ENCODE peak calls at places on chromosomes 1 and 21, in nine cellular contexts. P, R, U, Z, M, I, C, W and D are unnamed samples.

GRCh38 chr1:238177960-238178359 is 287.2 kb upstream of the ZP4 start:
- DNase-seq in U (no peak), P (no peak), M (no peak), Z (peak), C (no peak), W (no peak), R (no peak), I (no peak), D (no peak)

GRCh38 chr21:43740497-43741156 is 21.7 kb downstream of the PDXK start:
- DNase-seq in C (no peak), I (no peak), U (no peak), Z (no peak), M (peak), P (no peak), W (peak), R (no peak), D (no peak)

GRCh38 chr1:84077476-84078107 is 66.5 kb upstream of the PRKACB start:
- DNase-seq in P (peak), C (peak), Z (peak), M (peak), U (no peak), I (no peak), W (peak), R (peak), D (peak)

GRCh38 chr21:36681117-36681631 is 17.7 kb upstream of the SIM2 start:
- DNase-seq in Z (no peak), P (no peak), R (no peak), C (no peak), W (no peak), M (no peak), U (no peak), I (no peak), D (no peak)

GRCh38 chr1:111769517-111770146 is 13.9 kb downstream of the DDX20 start:
- DNase-seq in I (peak), C (peak), P (no peak), R (peak), Z (peak), M (no peak), W (peak), U (no peak), D (peak)

GRCh38 chr1:67883069-67883468 is 49.8 kb upstream of the GNG12 start:
- DNase-seq in P (peak), U (peak), Z (peak), W (no peak), M (no peak), I (no peak), C (no peak), R (peak), D (no peak)

GRCh38 chr1:37574834-37575479 is 18.2 kb downstream of the DNALI1 start:
- DNase-seq in R (no peak), C (no peak), M (no peak), P (peak), U (peak), I (peak), W (no peak), Z (peak), D (peak)

GRCh38 chr1:116667577-116668105 is at the start of gene IGSF3:
- DNase-seq in M (peak), U (no peak), I (no peak), W (peak), C (peak), Z (no peak), P (no peak), R (no peak), D (peak)

GRCh38 chr1:211370669-211371068 is 44.0 kb downstream of the TRAF5 start:
- DNase-seq in C (no peak), U (no peak), R (no peak), I (no peak), W (no peak), P (no peak), M (no peak), Z (no peak), D (no peak)

GRCh38 chr1:81414417-81415087 is 386.2 kb upstream of the ADGRL2 start:
- DNase-seq in C (peak), R (peak), W (peak), U (no peak), M (peak), I (peak), Z (no peak), P (no peak), D (peak)

GRCh38 chr1:109881906-109882287 is 28.8 kb upstream of the CSF1 start:
- DNase-seq in I (no peak), P (no peak), U (no peak), C (no peak), M (no peak), W (no peak), Z (no peak), R (no peak), D (no peak)

GRCh38 chr1:178275553-178275952 is 181.6 kb downstream of the RASAL2 start:
- DNase-seq in U (no peak), R (no peak), Z (no peak), P (no peak), W (no peak), M (no peak), C (no peak), I (no peak), D (no peak)

GRCh38 chr1:12539705-12540579 is 78.1 kb downstream of the DHRS3 start:
- DNase-seq in U (peak), P (peak), C (no peak), I (peak), M (no peak), W (peak), Z (peak), R (peak), D (no peak)

GRCh38 chr21:42427809-42428419 is 24.2 kb downstream of the UBASH3A start:
- DNase-seq in U (no peak), R (no peak), Z (no peak), P (no peak), M (no peak), I (no peak), W (no peak), C (no peak), D (no peak)

GRCh38 chr21:39374046-39374445 is 25.2 kb upstream of the HMGN1 start:
- DNase-seq in M (no peak), I (no peak), U (no peak), P (no peak), C (no peak), R (no peak), W (no peak), Z (no peak), D (no peak)

GRCh38 chr1:176639136-176639535 is 176.2 kb downstream of the PAPPA2 start:
- DNase-seq in C (no peak), U (no peak), R (no peak), W (no peak), I (no peak), P (no peak), Z (no peak), M (no peak), D (no peak)

GRCh38 chr1:225999912-226000337 is 782 bp upstream of the SDE2 start:
- DNase-seq in R (no peak), W (peak), Z (no peak), P (no peak), I (no peak), U (no peak), C (peak), M (no peak), D (no peak)

GRCh38 chr1:227887697-227888403 is 59.9 kb downstream of the WNT9A start:
- DNase-seq in R (no peak), M (peak), Z (no peak), U (no peak), P (no peak), I (no peak), C (no peak), W (peak), D (peak)

GRCh38 chr1:98661544-98662353 is at the start of gene SNX7:
- DNase-seq in U (no peak), Z (peak), I (no peak), M (peak), C (peak), R (peak), W (peak), P (no peak), D (peak)

GRCh38 chr1:226629896-226630550 is 81.5 kb downstream of the STUM start:
- DNase-seq in R (no peak), P (no peak), C (no peak), U (no peak), W (no peak), I (no peak), M (no peak), Z (no peak), D (no peak)

GRCh38 chr1:152185544-152186391 is 26.7 kb upstream of the RPTN start:
- DNase-seq in R (peak), W (peak), P (peak), I (peak), M (peak), C (peak), U (no peak), Z (peak), D (peak)

GRCh38 chr1:23964235-23964668 is 4.6 kb downstream of the PNRC2 start:
- DNase-seq in Z (no peak), C (no peak), I (no peak), M (no peak), U (no peak), P (no peak), W (no peak), R (no peak), D (no peak)

GRCh38 chr1:173507205-173507846 is 30.2 kb downstream of the PRDX6 start:
- DNase-seq in W (no peak), M (no peak), Z (peak), R (peak), C (no peak), P (peak), U (peak), I (peak), D (no peak)

GRCh38 chr1:31479801-31480200 is 66.8 kb downstream of the SERINC2 start:
- DNase-seq in M (no peak), P (no peak), R (no peak), I (no peak), W (no peak), U (no peak), C (no peak), Z (no peak), D (no peak)

GRCh38 chr1:32755098-32755809 is 52.7 kb upstream of the SYNC start:
- DNase-seq in C (no peak), P (no peak), U (no peak), I (no peak), R (no peak), W (peak), M (no peak), Z (no peak), D (no peak)

GRCh38 chr1:162406811-162407210 is 5.1 kb downstream of the SH2D1B start:
- DNase-seq in P (no peak), W (no peak), U (no peak), C (no peak), I (no peak), M (no peak), R (no peak), Z (no peak), D (no peak)

GRCh38 chr1:184112176-184112948 is 60.8 kb downstream of the TSEN15 start:
- DNase-seq in U (no peak), Z (no peak), C (no peak), W (no peak), R (no peak), M (no peak), I (no peak), P (no peak), D (no peak)

GRCh38 chr1:9901148-9902059 is 8.7 kb downstream of the CTNNBIP1 start:
- DNase-seq in C (no peak), I (no peak), W (peak), M (no peak), P (no peak), R (no peak), U (no peak), Z (no peak), D (no peak)

DNA sequence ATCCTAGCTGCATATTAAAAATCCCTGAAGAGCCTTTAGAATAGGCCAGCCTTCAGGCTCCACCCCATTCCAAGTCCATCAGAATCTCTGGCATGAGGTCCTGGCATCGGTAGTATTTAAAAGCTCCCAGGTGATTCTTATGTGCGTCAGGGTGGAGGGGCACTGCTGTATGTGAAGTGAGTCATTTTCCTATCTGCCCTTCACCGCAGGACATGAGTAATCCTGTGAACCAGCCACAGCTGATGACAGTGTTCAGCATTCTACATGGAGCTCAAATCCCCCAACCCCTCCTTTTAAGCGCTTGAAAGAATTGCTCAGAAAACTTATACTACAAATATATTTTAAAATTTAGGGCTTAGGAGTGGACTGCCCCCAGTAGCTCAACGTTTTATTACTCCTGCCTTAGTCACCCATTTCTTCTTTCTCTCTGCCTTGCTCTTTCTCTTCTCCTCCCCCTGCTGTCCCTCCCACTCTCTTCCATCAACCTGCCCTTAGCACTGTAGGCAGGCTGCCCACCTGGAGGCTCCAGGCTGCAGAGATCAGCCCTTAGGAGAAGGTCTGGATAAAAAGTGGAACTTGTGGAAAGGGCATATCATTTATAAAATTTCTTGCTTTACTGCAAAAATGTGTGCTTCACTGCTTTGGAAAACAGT is 73.8 kb upstream of the ZNF281 start:
- DNase-seq in P (peak), C (peak), U (peak), M (no peak), W (peak), R (peak), Z (peak), I (peak), D (peak)
- TF ChIP-seq CTCF in P (peak), C (no peak), U (no peak), M (no peak), W (no peak), R (no peak), Z (no peak), I (no peak), D (no peak)

GRCh38 chr1:25616080-25616931 is at the start of gene MAN1C1:
- DNase-seq in C (peak), R (peak), U (no peak), P (no peak), M (peak), W (peak), Z (peak), I (peak), D (peak)
- TF ChIP-seq CTCF in C (no peak), R (peak), U (peak), P (peak), M (peak), W (peak), Z (peak), I (peak), D (peak)

DNA sequence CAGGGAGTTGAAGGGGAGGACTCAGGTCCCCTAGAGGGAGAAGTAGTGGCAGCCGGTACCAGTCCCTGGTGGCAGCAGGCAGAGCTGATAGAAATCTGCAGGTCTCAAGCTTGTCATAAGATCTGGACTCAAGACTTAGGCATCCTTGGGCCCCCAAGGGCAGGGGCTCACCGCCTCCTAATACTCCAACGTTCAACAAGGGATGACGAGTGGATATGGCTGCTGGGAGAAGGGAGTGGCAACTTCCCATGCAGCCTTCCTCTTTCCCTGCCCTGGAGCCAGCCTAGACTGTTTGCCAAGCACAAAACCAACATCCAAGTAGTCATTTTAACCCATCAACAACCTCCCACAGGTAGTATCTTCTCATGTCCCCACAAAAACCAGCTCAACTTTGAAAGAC is 6.9 kb downstream of the TRABD2B start:
- DNase-seq in C (no peak), Z (no peak), R (no peak), I (no peak), U (no peak), M (no peak), W (no peak), P (no peak), D (no peak)
- TF ChIP-seq CTCF in C (no peak), Z (no peak), R (no peak), I (no peak), U (no peak), M (no peak), W (no peak), P (no peak), D (no peak)

DNA sequence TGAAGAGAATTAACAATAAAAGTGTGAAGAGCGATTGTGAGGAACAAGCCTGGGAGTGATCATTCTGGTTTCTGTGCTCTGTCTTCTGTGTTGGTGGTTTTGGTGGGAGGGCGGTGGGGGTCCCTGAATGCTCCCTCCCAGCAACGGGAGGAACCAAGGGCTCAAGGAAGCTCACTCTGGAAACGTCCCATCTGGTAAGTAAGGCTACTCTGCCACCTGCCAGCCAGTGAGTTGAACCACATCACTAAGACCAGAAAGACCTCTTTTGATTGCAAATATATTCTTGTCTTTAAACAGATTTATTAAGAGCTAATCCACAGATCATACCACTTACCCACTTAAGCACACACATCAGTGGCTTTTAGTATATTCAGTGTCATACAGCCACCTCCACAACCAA is 125.0 kb downstream of the PRDM2 start:
- DNase-seq in P (no peak), C (no peak), R (no peak), W (no peak), M (no peak), U (no peak), I (no peak), Z (no peak), D (no peak)
- TF ChIP-seq CTCF in P (peak), C (no peak), R (no peak), W (no peak), M (no peak), U (peak), I (no peak), Z (no peak), D (no peak)

DNA sequence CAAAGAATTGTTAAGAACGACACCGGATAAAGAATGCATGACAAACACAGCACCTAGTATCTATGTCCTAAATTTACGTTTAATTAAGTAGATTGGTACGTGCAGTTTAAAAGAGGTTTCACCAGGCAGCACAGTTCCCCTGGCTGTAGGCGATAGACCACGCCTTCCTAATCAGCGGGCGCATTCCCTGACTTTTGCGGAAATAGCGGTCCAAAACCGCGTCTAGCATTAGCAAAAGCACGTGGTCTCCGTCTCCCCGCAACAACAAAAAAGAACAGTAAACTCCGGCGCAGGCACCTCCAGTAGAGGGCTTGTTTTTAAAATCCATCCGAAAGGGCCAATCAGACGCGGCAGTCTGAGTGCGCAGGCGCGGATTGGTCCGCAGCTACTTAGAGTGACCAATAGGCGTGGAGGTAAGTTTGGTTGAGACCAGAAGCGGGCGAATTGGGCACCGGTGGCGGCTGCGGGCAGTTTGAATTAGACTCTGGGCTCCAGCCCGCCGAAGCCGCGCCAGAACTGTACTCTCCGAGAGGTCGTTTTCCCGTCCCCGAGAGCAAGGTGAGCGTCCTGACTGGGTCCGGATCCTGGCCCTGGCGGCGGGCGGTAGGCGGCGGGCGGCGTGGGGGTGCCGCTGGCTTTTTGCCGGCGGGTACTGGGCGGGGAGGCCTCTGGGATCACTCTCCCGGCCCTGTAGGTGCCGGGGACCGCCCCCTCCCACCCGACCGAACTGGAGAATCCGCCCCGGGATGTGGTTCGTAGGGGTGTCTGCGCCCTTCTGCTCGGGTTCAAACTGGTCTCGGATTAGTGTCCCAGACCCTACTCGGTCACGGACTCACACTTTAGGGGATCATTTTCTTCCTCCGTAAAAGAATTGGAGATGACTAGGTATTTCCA is at the start of gene CENPF:
- DNase-seq in M (peak), I (peak), W (peak), P (peak), C (peak), U (peak), R (peak), Z (peak), D (peak)
- TF ChIP-seq CTCF in M (no peak), I (no peak), W (peak), P (peak), C (no peak), U (peak), R (peak), Z (peak), D (no peak)

GRCh38 chr21:32533053-32533452 is 52.3 kb downstream of the TCP10L start:
- DNase-seq in M (no peak), R (no peak), P (no peak), I (no peak), W (no peak), C (no peak), U (no peak), Z (no peak), D (no peak)

GRCh38 chr21:32535616-32536015 is 49.7 kb downstream of the TCP10L start:
- DNase-seq in M (no peak), R (no peak), W (no peak), U (no peak), I (no peak), P (no peak), C (no peak), Z (no peak), D (no peak)

GRCh38 chr21:32532636-32533035 is 52.7 kb downstream of the TCP10L start:
- DNase-seq in W (no peak), U (no peak), Z (no peak), R (no peak), I (no peak), C (no peak), P (no peak), M (no peak), D (no peak)

GRCh38 chr21:32533611-32534010 is 51.7 kb downstream of the TCP10L start:
- DNase-seq in R (no peak), I (no peak), Z (no peak), P (no peak), M (no peak), U (no peak), C (no peak), W (no peak), D (no peak)

DNA sequence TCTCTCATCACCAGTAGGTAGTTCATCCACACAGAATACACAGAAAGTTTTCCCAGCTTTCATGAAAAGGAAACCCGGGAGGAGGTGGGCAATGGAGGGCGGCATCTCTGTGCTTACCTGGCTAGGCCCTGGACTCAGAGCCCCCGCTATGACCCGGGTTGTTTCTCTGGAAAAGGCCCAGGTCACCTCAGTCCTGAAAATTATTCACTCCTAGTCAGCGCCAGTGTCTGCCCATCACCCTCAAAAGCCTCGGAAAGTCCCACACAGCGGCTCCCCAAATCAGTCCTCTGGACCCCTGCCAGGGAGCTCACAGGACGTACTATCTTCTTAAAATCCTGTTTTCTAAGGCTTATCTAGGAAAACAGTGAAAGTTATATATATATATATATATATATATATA is 51.2 kb downstream of the TCP10L start:
- DNase-seq in W (no peak), Z (no peak), U (no peak), P (no peak), R (no peak), M (no peak), C (no peak), I (no peak), D (no peak)
- TF ChIP-seq CTCF in W (no peak), Z (no peak), U (no peak), P (no peak), R (no peak), M (no peak), C (no peak), I (no peak), D (no peak)